ENCODE peak calls at places on chromosomes 16 and 17, in five cellular contexts. H, P, Q, M and U are unnamed samples.

GRCh38 chr17:81193051-81193410 is 27.0 kb upstream of the AATK start:
- DNase-seq in H (no peak), P (no peak), Q (no peak), M (no peak), U (no peak)

GRCh38 chr17:75024686-75025397 is 12.4 kb downstream of the MRPL58 start:
- DNase-seq in H (no peak), P (no peak), Q (no peak), M (peak; percentile 61), U (no peak)

GRCh38 chr16:50665128-50665878 is 15.8 kb downstream of the SNX20 start:
- DNase-seq in H (peak; percentile 77), P (peak; percentile 76), Q (peak; percentile 56), M (peak; percentile 59), U (peak; percentile 84)

GRCh38 chr16:85515319-85515745 is 97.8 kb upstream of the GSE1 start:
- DNase-seq in H (no peak), P (peak; percentile 55), Q (no peak), M (no peak), U (no peak)

GRCh38 chr16:86697715-86698114 is 119.4 kb downstream of the FOXL1 start:
- DNase-seq in H (peak; percentile 34), P (no peak), Q (no peak), M (no peak), U (no peak)

GRCh38 chr16:65111306-65111705 is 10.6 kb downstream of the CDH11 start:
- DNase-seq in H (no peak), P (no peak), Q (no peak), M (no peak), U (no peak)

GRCh38 chr16:49260956-49261530 is 20.6 kb downstream of the CBLN1 start:
- DNase-seq in H (no peak), P (no peak), Q (no peak), M (no peak), U (no peak)

GRCh38 chr17:2542456-2542855 is 30.8 kb upstream of the METTL16 start:
- DNase-seq in H (no peak), P (no peak), Q (no peak), M (no peak), U (no peak)

GRCh38 chr16:53893731-53894435 is 189.9 kb downstream of the FTO start:
- DNase-seq in H (peak; percentile 70), P (no peak), Q (peak; percentile 31), M (no peak), U (no peak)

GRCh38 chr16:58317608-58318152 is 22.9 kb upstream of the PRSS54 start:
- DNase-seq in H (peak; percentile 85), P (no peak), Q (no peak), M (no peak), U (no peak)

GRCh38 chr17:42845918-42846593 is 1.7 kb downstream of the AOC2 start:
- DNase-seq in H (no peak), P (no peak), Q (no peak), M (no peak), U (peak; percentile 38)

GRCh38 chr16:56758930-56759329 is 29.0 kb downstream of the NUP93 start:
- DNase-seq in H (no peak), P (no peak), Q (no peak), M (no peak), U (no peak)

DNA sequence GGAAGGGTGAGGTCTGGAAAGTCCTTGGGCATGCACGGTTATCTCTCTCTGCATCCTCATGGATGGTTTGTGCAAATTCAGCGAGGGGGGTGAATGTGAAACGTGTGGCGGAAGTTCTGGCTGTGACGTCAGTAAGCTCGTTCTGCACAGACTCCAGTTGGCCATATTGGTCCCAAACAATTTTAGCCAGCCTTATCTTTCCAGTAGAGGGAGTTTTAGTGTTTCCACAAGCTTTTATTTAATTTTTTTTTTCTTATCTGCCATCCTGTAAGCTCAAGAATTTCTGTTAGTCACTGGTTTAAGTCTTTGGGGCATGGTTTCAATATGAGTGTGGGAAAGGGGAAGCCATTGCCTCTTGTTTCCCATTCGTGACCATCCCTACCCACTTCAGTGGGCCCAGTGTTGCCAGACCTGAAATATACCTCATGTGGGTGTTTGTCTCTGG is 39.0 kb downstream of the HLF start:
- DNase-seq in H (no peak), P (no peak), Q (no peak), M (no peak), U (no peak)
- TF ChIP-seq MYC in H (no peak), P (no peak), Q (no peak), M (no peak), U (no peak)

GRCh38 chr16:69166221-69166833 is 20.6 kb upstream of the SNTB2 start:
- DNase-seq in H (peak; percentile 49), P (peak; percentile 29), Q (no peak), M (no peak), U (no peak)
- TF ChIP-seq MYC in H (no peak), P (no peak), Q (no peak), M (no peak), U (no peak)

GRCh38 chr16:70475054-70475871 is 20.9 kb downstream of the FCSK start:
- DNase-seq in H (no peak), P (no peak), Q (no peak), M (no peak), U (no peak)
- TF ChIP-seq MYC in H (no peak), P (no peak), Q (no peak), M (no peak), U (no peak)

GRCh38 chr16:25897677-25898076 is 205.9 kb downstream of the HS3ST4 start:
- DNase-seq in H (no peak), P (no peak), Q (no peak), M (no peak), U (no peak)

GRCh38 chr16:25893332-25893731 is 201.6 kb downstream of the HS3ST4 start:
- DNase-seq in H (no peak), P (peak; percentile 41), Q (no peak), M (no peak), U (peak; percentile 3)

GRCh38 chr16:25895371-25895770 is 203.6 kb downstream of the HS3ST4 start:
- DNase-seq in H (no peak), P (no peak), Q (no peak), M (no peak), U (no peak)

DNA sequence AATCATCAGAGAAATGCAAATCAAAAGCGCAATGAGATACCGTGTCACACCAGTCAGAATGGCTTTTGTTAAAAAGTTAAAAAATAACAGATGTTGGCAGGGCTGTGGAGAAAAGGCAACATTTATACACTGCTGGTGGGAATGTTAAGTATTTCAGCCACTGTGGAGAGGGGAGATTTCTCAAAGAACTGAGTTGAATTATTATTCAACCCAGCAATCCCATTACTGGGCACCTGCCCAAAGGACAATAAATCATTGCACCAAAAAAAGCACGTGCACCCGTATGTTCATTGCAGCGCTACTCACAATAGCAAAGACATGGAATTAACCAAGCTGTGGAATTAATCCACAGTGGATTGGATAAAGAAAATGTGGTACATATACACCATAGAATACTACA is 204.7 kb downstream of the HS3ST4 start:
- DNase-seq in H (no peak), P (no peak), Q (no peak), M (no peak), U (no peak)
- TF ChIP-seq MYC in H (no peak), P (no peak), Q (no peak), M (no peak), U (no peak)